ENCODE peak calls at places on chromosomes 7 and 10, in six cellular contexts. One of them, this sample, is unnamed.

GRCh38 chr10:17029581-17030271 is 99.9 kb downstream of the CUBN start:
- DNase-seq in hepatic stellate cell: peak; percentile 54
- DNase-seq in activated T-cell treated with anti-CD3 and anti-CD28 coated beads, Interleukin-2, amount 50 U/mL, for 1 hour: peak; percentile 74
- DNase-seq in stimulated activated CD8-positive, alpha-beta memory T cell treated with anti-CD3 and anti-CD28 coated beads, Interleukin-12 subunit alpha, Interleukin-12 subunit beta, amount 100 ng/mL, for 1 hour: peak; percentile 66
- DNase-seq in mucosa of gallbladder: peak; percentile 61
- DNase-seq in PC-3: peak; percentile 68
- DNase-seq in this sample: peak; percentile 99

GRCh38 chr7:33038639-33039038 is 23.9 kb downstream of the NT5C3A start:
- DNase-seq in hepatic stellate cell: no peak
- DNase-seq in activated T-cell treated with anti-CD3 and anti-CD28 coated beads, Interleukin-2, amount 50 U/mL, for 1 hour: no peak
- DNase-seq in stimulated activated CD8-positive, alpha-beta memory T cell treated with anti-CD3 and anti-CD28 coated beads, Interleukin-12 subunit alpha, Interleukin-12 subunit beta, amount 100 ng/mL, for 1 hour: no peak
- DNase-seq in mucosa of gallbladder: no peak
- DNase-seq in PC-3: no peak
- DNase-seq in this sample: no peak

GRCh38 chr7:128932862-128933821 is 4.6 kb upstream of the IRF5 start:
- DNase-seq in hepatic stellate cell: no peak
- DNase-seq in activated T-cell treated with anti-CD3 and anti-CD28 coated beads, Interleukin-2, amount 50 U/mL, for 1 hour: no peak
- DNase-seq in stimulated activated CD8-positive, alpha-beta memory T cell treated with anti-CD3 and anti-CD28 coated beads, Interleukin-12 subunit alpha, Interleukin-12 subunit beta, amount 100 ng/mL, for 1 hour: no peak
- DNase-seq in mucosa of gallbladder: peak; percentile 44
- DNase-seq in PC-3: no peak
- DNase-seq in this sample: no peak

GRCh38 chr10:106387063-106387462 is 777.4 kb downstream of the SORCS1 start:
- DNase-seq in hepatic stellate cell: no peak
- DNase-seq in activated T-cell treated with anti-CD3 and anti-CD28 coated beads, Interleukin-2, amount 50 U/mL, for 1 hour: no peak
- DNase-seq in stimulated activated CD8-positive, alpha-beta memory T cell treated with anti-CD3 and anti-CD28 coated beads, Interleukin-12 subunit alpha, Interleukin-12 subunit beta, amount 100 ng/mL, for 1 hour: no peak
- DNase-seq in mucosa of gallbladder: no peak
- DNase-seq in PC-3: peak; percentile 54
- DNase-seq in this sample: no peak

GRCh38 chr10:22816298-22816653 is 101.9 kb upstream of the PIP4K2A start:
- DNase-seq in hepatic stellate cell: peak; percentile 59
- DNase-seq in activated T-cell treated with anti-CD3 and anti-CD28 coated beads, Interleukin-2, amount 50 U/mL, for 1 hour: no peak
- DNase-seq in stimulated activated CD8-positive, alpha-beta memory T cell treated with anti-CD3 and anti-CD28 coated beads, Interleukin-12 subunit alpha, Interleukin-12 subunit beta, amount 100 ng/mL, for 1 hour: no peak
- DNase-seq in mucosa of gallbladder: no peak
- DNase-seq in PC-3: peak; percentile 92
- DNase-seq in this sample: peak; percentile 82

GRCh38 chr7:156603629-156604028 is 36.9 kb upstream of the RNF32 start:
- DNase-seq in hepatic stellate cell: no peak
- DNase-seq in activated T-cell treated with anti-CD3 and anti-CD28 coated beads, Interleukin-2, amount 50 U/mL, for 1 hour: no peak
- DNase-seq in stimulated activated CD8-positive, alpha-beta memory T cell treated with anti-CD3 and anti-CD28 coated beads, Interleukin-12 subunit alpha, Interleukin-12 subunit beta, amount 100 ng/mL, for 1 hour: no peak
- DNase-seq in mucosa of gallbladder: no peak
- DNase-seq in PC-3: no peak
- DNase-seq in this sample: no peak

GRCh38 chr10:123743441-123744225 is 77.5 kb downstream of the GPR26 start:
- DNase-seq in hepatic stellate cell: no peak
- DNase-seq in activated T-cell treated with anti-CD3 and anti-CD28 coated beads, Interleukin-2, amount 50 U/mL, for 1 hour: no peak
- DNase-seq in stimulated activated CD8-positive, alpha-beta memory T cell treated with anti-CD3 and anti-CD28 coated beads, Interleukin-12 subunit alpha, Interleukin-12 subunit beta, amount 100 ng/mL, for 1 hour: no peak
- DNase-seq in mucosa of gallbladder: no peak
- DNase-seq in PC-3: peak; percentile 13
- DNase-seq in this sample: no peak

GRCh38 chr7:86600506-86601290 is 43.0 kb upstream of the GRM3 start:
- DNase-seq in hepatic stellate cell: no peak
- DNase-seq in activated T-cell treated with anti-CD3 and anti-CD28 coated beads, Interleukin-2, amount 50 U/mL, for 1 hour: no peak
- DNase-seq in stimulated activated CD8-positive, alpha-beta memory T cell treated with anti-CD3 and anti-CD28 coated beads, Interleukin-12 subunit alpha, Interleukin-12 subunit beta, amount 100 ng/mL, for 1 hour: no peak
- DNase-seq in mucosa of gallbladder: no peak
- DNase-seq in PC-3: no peak
- DNase-seq in this sample: no peak

GRCh38 chr7:116356979-116357378 is 142.6 kb upstream of the CAV2 start:
- DNase-seq in hepatic stellate cell: no peak
- DNase-seq in activated T-cell treated with anti-CD3 and anti-CD28 coated beads, Interleukin-2, amount 50 U/mL, for 1 hour: no peak
- DNase-seq in stimulated activated CD8-positive, alpha-beta memory T cell treated with anti-CD3 and anti-CD28 coated beads, Interleukin-12 subunit alpha, Interleukin-12 subunit beta, amount 100 ng/mL, for 1 hour: no peak
- DNase-seq in mucosa of gallbladder: no peak
- DNase-seq in PC-3: no peak
- DNase-seq in this sample: no peak

GRCh38 chr10:132868995-132869394 is 73.4 kb downstream of the CFAP46 start:
- DNase-seq in hepatic stellate cell: no peak
- DNase-seq in activated T-cell treated with anti-CD3 and anti-CD28 coated beads, Interleukin-2, amount 50 U/mL, for 1 hour: no peak
- DNase-seq in stimulated activated CD8-positive, alpha-beta memory T cell treated with anti-CD3 and anti-CD28 coated beads, Interleukin-12 subunit alpha, Interleukin-12 subunit beta, amount 100 ng/mL, for 1 hour: no peak
- DNase-seq in mucosa of gallbladder: no peak
- DNase-seq in PC-3: no peak
- DNase-seq in this sample: no peak

GRCh38 chr10:50982989-50983388 is 91.3 kb upstream of the PRKG1 start:
- DNase-seq in hepatic stellate cell: no peak
- DNase-seq in activated T-cell treated with anti-CD3 and anti-CD28 coated beads, Interleukin-2, amount 50 U/mL, for 1 hour: no peak
- DNase-seq in stimulated activated CD8-positive, alpha-beta memory T cell treated with anti-CD3 and anti-CD28 coated beads, Interleukin-12 subunit alpha, Interleukin-12 subunit beta, amount 100 ng/mL, for 1 hour: no peak
- DNase-seq in mucosa of gallbladder: no peak
- DNase-seq in PC-3: no peak
- DNase-seq in this sample: no peak

GRCh38 chr7:55792048-55792447 is 70.5 kb downstream of the SEPTIN14 start:
- DNase-seq in hepatic stellate cell: no peak
- DNase-seq in activated T-cell treated with anti-CD3 and anti-CD28 coated beads, Interleukin-2, amount 50 U/mL, for 1 hour: no peak
- DNase-seq in stimulated activated CD8-positive, alpha-beta memory T cell treated with anti-CD3 and anti-CD28 coated beads, Interleukin-12 subunit alpha, Interleukin-12 subunit beta, amount 100 ng/mL, for 1 hour: no peak
- DNase-seq in mucosa of gallbladder: no peak
- DNase-seq in PC-3: no peak
- DNase-seq in this sample: no peak

GRCh38 chr7:36055207-36055606 is 97.8 kb upstream of the EEPD1 start:
- DNase-seq in hepatic stellate cell: no peak
- DNase-seq in activated T-cell treated with anti-CD3 and anti-CD28 coated beads, Interleukin-2, amount 50 U/mL, for 1 hour: no peak
- DNase-seq in stimulated activated CD8-positive, alpha-beta memory T cell treated with anti-CD3 and anti-CD28 coated beads, Interleukin-12 subunit alpha, Interleukin-12 subunit beta, amount 100 ng/mL, for 1 hour: no peak
- DNase-seq in mucosa of gallbladder: no peak
- DNase-seq in PC-3: no peak
- DNase-seq in this sample: no peak

GRCh38 chr7:78472519-78472918 is 673.9 kb downstream of the PHTF2 start:
- DNase-seq in hepatic stellate cell: peak; percentile 14
- DNase-seq in activated T-cell treated with anti-CD3 and anti-CD28 coated beads, Interleukin-2, amount 50 U/mL, for 1 hour: no peak
- DNase-seq in stimulated activated CD8-positive, alpha-beta memory T cell treated with anti-CD3 and anti-CD28 coated beads, Interleukin-12 subunit alpha, Interleukin-12 subunit beta, amount 100 ng/mL, for 1 hour: no peak
- DNase-seq in mucosa of gallbladder: no peak
- DNase-seq in PC-3: no peak
- DNase-seq in this sample: no peak

GRCh38 chr10:1274098-1274745 is 218.0 kb downstream of the WDR37 start:
- DNase-seq in hepatic stellate cell: no peak
- DNase-seq in activated T-cell treated with anti-CD3 and anti-CD28 coated beads, Interleukin-2, amount 50 U/mL, for 1 hour: no peak
- DNase-seq in stimulated activated CD8-positive, alpha-beta memory T cell treated with anti-CD3 and anti-CD28 coated beads, Interleukin-12 subunit alpha, Interleukin-12 subunit beta, amount 100 ng/mL, for 1 hour: no peak
- DNase-seq in mucosa of gallbladder: no peak
- DNase-seq in PC-3: no peak
- DNase-seq in this sample: no peak

GRCh38 chr7:131948434-131949053 is 392.1 kb upstream of the PODXL start:
- DNase-seq in hepatic stellate cell: no peak
- DNase-seq in activated T-cell treated with anti-CD3 and anti-CD28 coated beads, Interleukin-2, amount 50 U/mL, for 1 hour: no peak
- DNase-seq in stimulated activated CD8-positive, alpha-beta memory T cell treated with anti-CD3 and anti-CD28 coated beads, Interleukin-12 subunit alpha, Interleukin-12 subunit beta, amount 100 ng/mL, for 1 hour: no peak
- DNase-seq in mucosa of gallbladder: peak; percentile 57
- DNase-seq in PC-3: peak; percentile 71
- DNase-seq in this sample: no peak

GRCh38 chr10:101840741-101841453 is 2.7 kb downstream of the KCNIP2 start:
- DNase-seq in hepatic stellate cell: peak; percentile 90
- DNase-seq in activated T-cell treated with anti-CD3 and anti-CD28 coated beads, Interleukin-2, amount 50 U/mL, for 1 hour: peak; percentile 75
- DNase-seq in stimulated activated CD8-positive, alpha-beta memory T cell treated with anti-CD3 and anti-CD28 coated beads, Interleukin-12 subunit alpha, Interleukin-12 subunit beta, amount 100 ng/mL, for 1 hour: peak; percentile 62
- DNase-seq in mucosa of gallbladder: peak; percentile 75
- DNase-seq in PC-3: peak; percentile 85
- DNase-seq in this sample: peak; percentile 76

GRCh38 chr10:96124230-96125141 is 5.6 kb upstream of the ZNF518A start:
- DNase-seq in hepatic stellate cell: peak; percentile 21
- DNase-seq in activated T-cell treated with anti-CD3 and anti-CD28 coated beads, Interleukin-2, amount 50 U/mL, for 1 hour: no peak
- DNase-seq in stimulated activated CD8-positive, alpha-beta memory T cell treated with anti-CD3 and anti-CD28 coated beads, Interleukin-12 subunit alpha, Interleukin-12 subunit beta, amount 100 ng/mL, for 1 hour: no peak
- DNase-seq in mucosa of gallbladder: peak; percentile 36
- DNase-seq in PC-3: no peak
- DNase-seq in this sample: no peak

GRCh38 chr7:51223505-51223904 is 93.1 kb downstream of the COBL start:
- DNase-seq in hepatic stellate cell: no peak
- DNase-seq in activated T-cell treated with anti-CD3 and anti-CD28 coated beads, Interleukin-2, amount 50 U/mL, for 1 hour: no peak
- DNase-seq in stimulated activated CD8-positive, alpha-beta memory T cell treated with anti-CD3 and anti-CD28 coated beads, Interleukin-12 subunit alpha, Interleukin-12 subunit beta, amount 100 ng/mL, for 1 hour: no peak
- DNase-seq in mucosa of gallbladder: no peak
- DNase-seq in PC-3: no peak
- DNase-seq in this sample: no peak

GRCh38 chr10:652226-652625 is 37.2 kb downstream of the DIP2C start:
- DNase-seq in hepatic stellate cell: no peak
- DNase-seq in activated T-cell treated with anti-CD3 and anti-CD28 coated beads, Interleukin-2, amount 50 U/mL, for 1 hour: no peak
- DNase-seq in stimulated activated CD8-positive, alpha-beta memory T cell treated with anti-CD3 and anti-CD28 coated beads, Interleukin-12 subunit alpha, Interleukin-12 subunit beta, amount 100 ng/mL, for 1 hour: no peak
- DNase-seq in mucosa of gallbladder: no peak
- DNase-seq in PC-3: no peak
- DNase-seq in this sample: no peak

GRCh38 chr10:124461642-124462347 is at the start of gene LHPP:
- DNase-seq in hepatic stellate cell: peak; percentile 94
- DNase-seq in activated T-cell treated with anti-CD3 and anti-CD28 coated beads, Interleukin-2, amount 50 U/mL, for 1 hour: peak; percentile 91
- DNase-seq in stimulated activated CD8-positive, alpha-beta memory T cell treated with anti-CD3 and anti-CD28 coated beads, Interleukin-12 subunit alpha, Interleukin-12 subunit beta, amount 100 ng/mL, for 1 hour: peak; percentile 75
- DNase-seq in mucosa of gallbladder: peak; percentile 86
- DNase-seq in PC-3: peak; percentile 73
- DNase-seq in this sample: peak; percentile 87

GRCh38 chr10:6618340-6618739 is 38.3 kb upstream of the PRKCQ start:
- DNase-seq in hepatic stellate cell: no peak
- DNase-seq in activated T-cell treated with anti-CD3 and anti-CD28 coated beads, Interleukin-2, amount 50 U/mL, for 1 hour: no peak
- DNase-seq in stimulated activated CD8-positive, alpha-beta memory T cell treated with anti-CD3 and anti-CD28 coated beads, Interleukin-12 subunit alpha, Interleukin-12 subunit beta, amount 100 ng/mL, for 1 hour: no peak
- DNase-seq in mucosa of gallbladder: no peak
- DNase-seq in PC-3: no peak
- DNase-seq in this sample: no peak

GRCh38 chr10:107546239-107546638 is 381.7 kb upstream of the SORCS1 start:
- DNase-seq in hepatic stellate cell: no peak
- DNase-seq in activated T-cell treated with anti-CD3 and anti-CD28 coated beads, Interleukin-2, amount 50 U/mL, for 1 hour: no peak
- DNase-seq in stimulated activated CD8-positive, alpha-beta memory T cell treated with anti-CD3 and anti-CD28 coated beads, Interleukin-12 subunit alpha, Interleukin-12 subunit beta, amount 100 ng/mL, for 1 hour: no peak
- DNase-seq in mucosa of gallbladder: no peak
- DNase-seq in PC-3: peak; percentile 89
- DNase-seq in this sample: peak; percentile 41